ENCODE peak calls at places on chromosome 11, in nine cellular contexts. J is GM04504; B is ascending aorta; N is body of pancreas; Z is activated effector memory CD4-positive, alpha-beta T cell treated with anti-CD3 and anti-CD28 coated beads, Interleukin-2, amount 50 U/mL, for 16 hours; G is HEK293T; R is retinal pigment epithelial cell; U is Karpas-422; I is AG09309. M is an unnamed sample.

GRCh38 chr11:10076458-10077141 is 217.4 kb downstream of the SBF2 start:
- DNase-seq in U (peak; percentile 82), I (no peak), J (peak; percentile 11), G (peak; percentile 42), B (no peak), Z (peak; percentile 73), R (peak; percentile 16), N (peak; percentile 59), M (peak; percentile 15)

GRCh38 chr11:8756201-8756600 is 73.6 kb downstream of the RPL27A start:
- DNase-seq in I (no peak), U (no peak), G (no peak), J (peak; percentile 44), B (no peak), R (no peak), N (peak; percentile 65), Z (no peak), M (peak; percentile 48)

GRCh38 chr11:117589024-117589423 is 208.0 kb downstream of the DSCAML1 start:
- DNase-seq in G (no peak), N (no peak), R (no peak), J (no peak), I (no peak), Z (peak; percentile 36), U (no peak), B (no peak), M (no peak)

GRCh38 chr11:19191530-19192169 is 10.1 kb downstream of the CSRP3 start:
- DNase-seq in U (no peak), R (no peak), J (no peak), I (no peak), Z (no peak), B (no peak), G (no peak), N (peak; percentile 52), M (no peak)

GRCh38 chr11:118953265-118953664 is 2.8 kb upstream of the UPK2 start:
- DNase-seq in I (no peak), J (no peak), R (no peak), Z (no peak), N (no peak), G (peak; percentile 43), B (no peak), U (peak; percentile 68), M (no peak)

GRCh38 chr11:12800032-12800671 is 125.9 kb downstream of the TEAD1 start:
- DNase-seq in R (peak; percentile 84), U (no peak), B (no peak), J (no peak), Z (no peak), N (peak; percentile 72), I (no peak), G (peak; percentile 36), M (no peak)

GRCh38 chr11:45556851-45557707 is 108.3 kb downstream of the CHST1 start:
- DNase-seq in U (no peak), G (no peak), R (no peak), I (no peak), Z (no peak), N (no peak), B (no peak), J (no peak), M (no peak)

GRCh38 chr11:13260963-13261599 is 16.5 kb upstream of the BMAL1 start:
- DNase-seq in G (no peak), B (no peak), Z (no peak), N (no peak), U (no peak), I (no peak), R (no peak), J (peak; percentile 42), M (peak; percentile 36)

GRCh38 chr11:35464308-35464707 is 45.0 kb upstream of the SLC1A2 start:
- DNase-seq in U (no peak), R (no peak), Z (no peak), N (no peak), B (no peak), G (no peak), J (no peak), I (no peak), M (no peak)

GRCh38 chr11:67463680-67464410 is 5.2 kb downstream of the TMEM134 start:
- DNase-seq in G (no peak), Z (no peak), B (peak; percentile 51), N (peak; percentile 37), U (no peak), J (no peak), I (no peak), R (no peak), M (no peak)

GRCh38 chr11:416757-417621 is 2.2 kb upstream of the SIGIRR start:
- DNase-seq in Z (peak; percentile 82), N (peak; percentile 87), B (peak; percentile 7), G (no peak), I (no peak), R (no peak), J (no peak), U (no peak), M (no peak)

M was measured in GM04503.